ENCODE peak calls at places on chromosomes 2 and 18, in eight cellular contexts. F is fibroblast of gingiva; A is HTR-8/SVneo; E is stimulated activated CD4-positive, alpha-beta T cell treated with anti-CD3 and anti-CD28 coated beads, TNF-alpha, amount 100 ng/mL, for 4 hours; Z is fibroblast of the aortic adventitia; P is HL-60; M is Kasumi-1; S is left lobe of liver. J is an unnamed sample.

GRCh38 chr18:41881285-41881684 is 73.7 kb upstream of the PIK3C3 start:
- DNase-seq in F (no peak), A (no peak), E (no peak), Z (peak; percentile 4), P (no peak), M (no peak), S (no peak), J (no peak)

GRCh38 chr2:26697425-26697824 is 4.9 kb downstream of the KCNK3 start:
- DNase-seq in F (no peak), A (no peak), E (no peak), Z (no peak), P (no peak), M (no peak), S (no peak), J (no peak)

GRCh38 chr2:45816273-45816672 is 164.8 kb downstream of the PRKCE start:
- DNase-seq in F (peak; percentile 86), A (no peak), E (no peak), Z (peak; percentile 80), P (no peak), M (no peak), S (peak; percentile 79), J (no peak)

GRCh38 chr2:31812051-31812798 is 198.6 kb downstream of the MEMO1 start:
- DNase-seq in F (no peak), A (no peak), E (no peak), Z (peak; percentile 8), P (peak; percentile 67), M (peak; percentile 78), S (peak; percentile 58), J (peak; percentile 50)

GRCh38 chr2:134670955-134671354 is 47.8 kb downstream of the TMEM163 start:
- DNase-seq in F (no peak), A (no peak), E (no peak), Z (no peak), P (no peak), M (no peak), S (no peak), J (no peak)

GRCh38 chr18:12239426-12239825 is 14.7 kb upstream of the CIDEA start:
- DNase-seq in F (no peak), A (no peak), E (no peak), Z (peak; percentile 19), P (no peak), M (no peak), S (no peak), J (no peak)

GRCh38 chr18:58270396-58270795 is 226.4 kb downstream of the NEDD4L start:
- DNase-seq in F (no peak), A (no peak), E (no peak), Z (no peak), P (no peak), M (no peak), S (no peak), J (no peak)

GRCh38 chr18:78979058-78979680 is 449 bp upstream of the SALL3 start:
- DNase-seq in F (no peak), A (no peak), E (no peak), Z (no peak), P (no peak), M (no peak), S (no peak), J (no peak)

GRCh38 chr2:101063352-101063751 is 61.3 kb downstream of the RPL31 start:
- DNase-seq in F (peak; percentile 93), A (no peak), E (no peak), Z (peak; percentile 98), P (no peak), M (no peak), S (no peak), J (no peak)

GRCh38 chr18:55552498-55553189 is 35.3 kb downstream of the TCF4 start:
- DNase-seq in F (peak; percentile 3), A (no peak), E (no peak), Z (peak; percentile 24), P (no peak), M (no peak), S (no peak), J (no peak)

GRCh38 chr2:132438650-132439030 is 22.0 kb downstream of the GPR39 start:
- DNase-seq in F (peak; percentile 79), A (peak; percentile 73), E (no peak), Z (peak; percentile 87), P (no peak), M (no peak), S (no peak), J (no peak)

GRCh38 chr2:232230557-232230956 is 148.0 kb upstream of the ALPP start:
- DNase-seq in F (no peak), A (no peak), E (no peak), Z (peak; percentile 4), P (peak; percentile 10), M (peak; percentile 24), S (no peak), J (no peak)

GRCh38 chr2:186101603-186102002 is 363.0 kb downstream of the FSIP2 start:
- DNase-seq in F (no peak), A (no peak), E (no peak), Z (peak; percentile 10), P (no peak), M (peak; percentile 11), S (no peak), J (no peak)

GRCh38 chr2:37532503-37532902 is 138.9 kb downstream of the CDC42EP3 start:
- DNase-seq in F (no peak), A (no peak), E (no peak), Z (no peak), P (no peak), M (no peak), S (no peak), J (no peak)

GRCh38 chr2:217515615-217516309 is 487.0 kb downstream of the TNS1 start:
- DNase-seq in F (no peak), A (no peak), E (no peak), Z (no peak), P (no peak), M (no peak), S (no peak), J (no peak)

J was measured in stimulated activated effector memory CD8-positive, alpha-beta T cell treated with anti-CD3 and anti-CD28 coated beads, Interleukin-12 subunit alpha, Interleukin-12 subunit beta, amount 100 ng/mL, for 72 hours.